ENCODE peak calls at places on chromosomes 3 and 15, in nine cellular contexts. I, M, D, V, K, B, C, A and H are unnamed samples.

GRCh38 chr15:95134306-95135100 is 903.1 kb downstream of the MCTP2 start:
- DNase-seq in I (no peak), M (no peak), D (no peak), V (no peak), K (no peak), B (peak), C (no peak), A (no peak), H (no peak)

GRCh38 chr3:27686642-27687041 is 35.5 kb downstream of the EOMES start:
- DNase-seq in I (no peak), M (no peak), D (no peak), V (no peak), K (no peak), B (peak), C (no peak), A (peak), H (no peak)

GRCh38 chr3:52001443-52001974 is 5.8 kb upstream of the RPL29 start:
- DNase-seq in I (peak), M (peak), D (peak), V (peak), K (peak), B (peak), C (peak), A (peak), H (no peak)

GRCh38 chr15:38053786-38054185 is 119.3 kb downstream of the TMCO5A start:
- DNase-seq in I (no peak), M (no peak), D (no peak), V (no peak), K (no peak), B (peak), C (no peak), A (no peak), H (no peak)

GRCh38 chr3:130906374-130906995 is 12.6 kb downstream of the ATP2C1 start:
- DNase-seq in I (no peak), M (no peak), D (no peak), V (no peak), K (no peak), B (peak), C (no peak), A (peak), H (peak)

GRCh38 chr3:132245547-132245946 is 71.7 kb upstream of the ACP3 start:
- DNase-seq in I (no peak), M (no peak), D (no peak), V (no peak), K (no peak), B (no peak), C (no peak), A (no peak), H (no peak)

GRCh38 chr3:27712136-27713065 is 9.7 kb downstream of the EOMES start:
- DNase-seq in I (peak), M (peak), D (peak), V (peak), K (peak), B (peak), C (peak), A (peak), H (peak)

GRCh38 chr15:84778194-84778593 is 29.8 kb downstream of the ZNF592 start:
- DNase-seq in I (no peak), M (no peak), D (no peak), V (no peak), K (no peak), B (no peak), C (no peak), A (no peak), H (no peak)

GRCh38 chr15:73927003-73927475 is 777 bp downstream of the LOXL1 start:
- DNase-seq in I (no peak), M (peak), D (peak), V (peak), K (peak), B (no peak), C (no peak), A (no peak), H (no peak)

GRCh38 chr3:100756441-100756840 is 47.1 kb downstream of the TFG start:
- DNase-seq in I (no peak), M (no peak), D (no peak), V (peak), K (no peak), B (no peak), C (no peak), A (no peak), H (no peak)

GRCh38 chr3:11607816-11608215 is 35.9 kb downstream of the VGLL4 start:
- DNase-seq in I (peak), M (no peak), D (peak), V (no peak), K (no peak), B (peak), C (no peak), A (peak), H (no peak)

GRCh38 chr3:48187579-48188265 is 495 bp downstream of the CDC25A start:
- DNase-seq in I (peak), M (peak), D (no peak), V (peak), K (peak), B (no peak), C (no peak), A (no peak), H (peak)

GRCh38 chr3:156174229-156174847 is 54.0 kb downstream of the KCNAB1 start:
- DNase-seq in I (no peak), M (no peak), D (peak), V (no peak), K (no peak), B (peak), C (no peak), A (peak), H (no peak)

GRCh38 chr3:57087361-57088092 is 27.1 kb downstream of the SPATA12 start:
- DNase-seq in I (no peak), M (no peak), D (no peak), V (no peak), K (no peak), B (no peak), C (no peak), A (no peak), H (no peak)

GRCh38 chr15:29392358-29392757 is 122.7 kb upstream of the NSMCE3 start:
- DNase-seq in I (no peak), M (no peak), D (no peak), V (no peak), K (no peak), B (no peak), C (no peak), A (no peak), H (no peak)

GRCh38 chr3:52065264-52065756 is 8.9 kb upstream of the DUSP7 start:
- DNase-seq in I (no peak), M (no peak), D (no peak), V (no peak), K (peak), B (no peak), C (peak), A (no peak), H (no peak)

GRCh38 chr3:88222343-88222742 is 72.6 kb downstream of the C3orf38 start:
- DNase-seq in I (no peak), M (no peak), D (no peak), V (no peak), K (no peak), B (no peak), C (no peak), A (no peak), H (no peak)

GRCh38 chr3:110929811-110930210 is 141.8 kb upstream of the NECTIN3 start:
- DNase-seq in I (no peak), M (no peak), D (no peak), V (no peak), K (no peak), B (peak), C (no peak), A (peak), H (no peak)

GRCh38 chr3:127036209-127037020 is 53.5 kb downstream of the PLXNA1 start:
- DNase-seq in I (peak), M (no peak), D (no peak), V (no peak), K (peak), B (no peak), C (no peak), A (no peak), H (no peak)

GRCh38 chr15:69472046-69472445 is 19.4 kb downstream of the RPLP1 start:
- DNase-seq in I (no peak), M (no peak), D (no peak), V (no peak), K (no peak), B (no peak), C (no peak), A (no peak), H (no peak)

GRCh38 chr15:69474846-69475455 is 22.3 kb downstream of the RPLP1 start:
- DNase-seq in I (no peak), M (peak), D (peak), V (no peak), K (no peak), B (peak), C (no peak), A (peak), H (peak)

GRCh38 chr15:69474291-69474690 is 21.7 kb downstream of the RPLP1 start:
- DNase-seq in I (no peak), M (no peak), D (no peak), V (no peak), K (no peak), B (peak), C (no peak), A (peak), H (no peak)

GRCh38 chr15:69469467-69470191 is 17.0 kb downstream of the RPLP1 start:
- DNase-seq in I (peak), M (no peak), D (no peak), V (no peak), K (no peak), B (peak), C (no peak), A (peak), H (no peak)

GRCh38 chr15:69472575-69472974 is 20.0 kb downstream of the RPLP1 start:
- DNase-seq in I (no peak), M (no peak), D (no peak), V (no peak), K (no peak), B (no peak), C (no peak), A (no peak), H (no peak)
- TF ChIP-seq CTCF in I (no peak), M (no peak), D (no peak), V (no peak), K (no peak), B (no peak), C (no peak), A (no peak), H (no peak)

DNA sequence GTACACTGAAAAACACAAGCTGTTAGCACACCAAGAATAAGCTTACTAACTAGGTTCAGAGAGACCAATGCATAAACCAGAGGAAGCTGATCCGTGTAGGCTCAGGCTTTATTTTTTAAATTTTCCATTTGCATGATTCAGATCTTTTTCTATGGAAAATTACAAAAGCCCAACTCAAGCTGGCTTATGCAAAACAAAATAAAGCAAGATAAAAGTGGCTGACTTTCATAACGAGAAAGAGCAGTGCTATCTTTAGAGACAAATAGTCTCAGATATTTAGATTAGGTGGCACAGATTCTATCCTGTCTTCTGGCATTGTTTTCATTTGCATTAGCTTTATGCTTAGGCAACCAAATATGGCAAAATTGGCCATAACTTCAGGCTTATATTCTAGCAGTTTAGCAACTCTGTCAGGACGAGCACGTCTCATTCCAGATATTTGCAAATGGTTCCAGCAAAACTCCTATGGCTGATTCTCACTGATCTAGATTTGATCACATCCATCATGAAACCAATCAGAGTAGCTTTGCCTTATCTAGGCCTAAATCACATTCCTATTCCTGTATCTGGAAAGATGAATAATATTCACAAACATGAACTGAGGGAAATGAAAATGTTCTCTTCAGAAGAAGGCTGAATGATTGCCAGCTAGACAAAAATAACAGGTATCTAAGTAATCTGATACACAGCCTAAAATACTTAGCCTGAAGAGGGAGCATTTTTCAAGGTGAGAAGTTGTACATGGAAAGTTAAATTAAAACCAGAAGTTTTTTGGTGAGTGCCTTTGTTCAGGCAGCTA is 216.4 kb upstream of the DPPA4 start:
- DNase-seq in I (no peak), M (no peak), D (no peak), V (no peak), K (no peak), B (peak), C (no peak), A (peak), H (no peak)
- TF ChIP-seq CTCF in I (no peak), M (no peak), D (no peak), V (no peak), K (no peak), B (no peak), C (no peak), A (peak), H (no peak)

DNA sequence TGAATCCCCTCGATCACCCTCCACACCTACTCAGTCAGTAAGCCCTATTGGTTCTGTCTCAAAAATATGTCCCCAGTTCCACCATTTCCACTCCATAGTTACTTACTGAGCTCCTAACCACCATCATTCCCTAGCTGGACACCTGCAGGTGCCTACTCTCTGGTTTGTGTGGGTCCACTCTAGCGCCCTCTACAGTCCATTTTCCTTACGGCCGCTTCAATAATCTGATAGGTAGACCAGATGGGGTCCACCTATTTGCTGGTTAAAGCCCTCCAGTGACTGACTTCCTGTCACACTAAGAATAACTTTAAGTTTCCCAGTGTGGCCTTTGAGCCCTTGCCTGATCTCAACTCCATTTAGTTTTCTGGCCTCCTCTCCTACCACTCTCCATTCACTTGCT is 5.0 kb downstream of the GXYLT2 start:
- DNase-seq in I (peak), M (peak), D (peak), V (no peak), K (no peak), B (no peak), C (no peak), A (no peak), H (no peak)
- TF ChIP-seq CTCF in I (peak), M (peak), D (peak), V (no peak), K (no peak), B (peak), C (no peak), A (peak), H (no peak)

DNA sequence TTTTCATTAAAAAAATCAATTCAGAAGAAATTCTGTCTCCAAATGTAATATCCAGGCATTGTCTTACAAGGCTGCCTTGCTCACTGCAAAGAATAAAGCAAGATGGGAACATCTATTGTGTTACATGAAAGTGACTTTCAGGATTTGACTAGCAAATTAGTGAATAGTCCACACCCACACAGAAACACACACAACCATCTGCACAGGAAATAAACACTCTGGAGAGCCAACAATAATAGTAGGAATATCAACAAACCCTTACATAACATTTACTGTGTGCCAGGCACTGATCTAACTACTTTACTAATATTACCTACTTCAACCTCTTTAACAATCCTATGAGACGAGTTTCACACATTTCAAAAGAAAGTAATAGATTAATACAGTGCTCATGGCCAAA is 28.9 kb upstream of the ZNF385D start:
- DNase-seq in I (no peak), M (no peak), D (no peak), V (no peak), K (no peak), B (no peak), C (no peak), A (no peak), H (no peak)
- TF ChIP-seq CTCF in I (no peak), M (no peak), D (no peak), V (no peak), K (no peak), B (no peak), C (no peak), A (no peak), H (no peak)

DNA sequence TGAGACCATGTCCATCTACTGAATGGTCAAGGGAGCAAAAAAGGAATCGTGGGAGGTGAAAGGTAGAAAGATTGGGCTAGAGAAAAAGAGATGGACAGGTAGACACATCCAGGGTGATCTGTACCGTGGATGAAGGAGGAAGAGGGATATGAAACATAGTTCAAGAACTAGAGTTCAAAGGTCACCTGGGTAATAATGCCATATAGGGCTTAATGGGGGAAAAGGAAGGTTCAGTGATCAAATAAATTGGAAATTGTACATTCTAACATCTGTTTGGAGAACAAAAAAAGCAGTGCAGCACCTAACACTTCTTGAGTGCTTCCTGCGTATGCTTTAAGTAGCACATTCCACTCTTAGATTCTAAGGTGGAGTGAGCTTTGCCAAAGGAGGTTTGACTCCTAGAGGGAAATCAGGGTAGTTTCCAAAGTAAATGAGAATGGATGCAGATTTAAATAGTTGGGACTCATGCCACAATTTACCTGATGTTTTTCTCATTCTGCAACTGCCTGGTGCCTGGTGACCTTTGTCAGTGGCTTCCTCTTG is 46.6 kb downstream of the MITF start:
- DNase-seq in I (no peak), M (no peak), D (no peak), V (no peak), K (no peak), B (no peak), C (no peak), A (no peak), H (no peak)
- TF ChIP-seq CTCF in I (no peak), M (no peak), D (no peak), V (no peak), K (no peak), B (no peak), C (no peak), A (no peak), H (no peak)